ENCODE peak calls at places on chromosomes 4 and X, in ten cellular contexts. H is upper lobe of right lung, T is HCT116, I is A549, N is upper lobe of left lung, S is HepG2, J is GM12864, X is NB4, R is kidney epithelial cell, O is fibroblast of lung. Q is an unnamed sample.

GRCh38 chrX:27731962-27732361 is 75.8 kb upstream of the MAGEB10 start:
- DNase-seq in H (no peak), T (no peak), I (no peak), N (no peak), S (no peak), J (no peak), X (no peak), R (no peak), O (no peak), Q (no peak)

GRCh38 chr4:40990202-40990898 is 224.0 kb downstream of the APBB2 start:
- DNase-seq in H (no peak), T (peak; percentile 73), I (peak; percentile 55), N (no peak), S (peak; percentile 25), J (peak; percentile 55), X (peak; percentile 50), R (peak; percentile 80), O (peak; percentile 97), Q (no peak)

GRCh38 chr4:22238742-22239141 is 277.1 kb downstream of the ADGRA3 start:
- DNase-seq in H (no peak), T (no peak), I (no peak), N (no peak), S (peak; percentile 2), J (no peak), X (no peak), R (no peak), O (no peak), Q (no peak)

GRCh38 chr4:188867796-188868195 is 728.6 kb downstream of the TRIML1 start:
- DNase-seq in H (no peak), T (no peak), I (no peak), N (no peak), S (no peak), J (no peak), X (no peak), R (no peak), O (no peak), Q (no peak)

GRCh38 chr4:107304699-107305286 is 268.7 kb upstream of the DKK2 start:
- DNase-seq in H (no peak), T (no peak), I (no peak), N (no peak), S (no peak), J (no peak), X (no peak), R (no peak), O (no peak), Q (no peak)

GRCh38 chr4:165953181-165953580 is 80.1 kb downstream of the TLL1 start:
- DNase-seq in H (no peak), T (no peak), I (no peak), N (no peak), S (no peak), J (no peak), X (no peak), R (no peak), O (no peak), Q (no peak)

GRCh38 chrX:155888139-155888538 is 7.0 kb downstream of the VAMP7 start:
- DNase-seq in H (no peak), T (peak; percentile 28), I (no peak), N (no peak), S (no peak), J (no peak), X (peak; percentile 65), R (peak; percentile 65), O (peak; percentile 65), Q (no peak)

GRCh38 chr4:40552536-40552935 is 77.1 kb downstream of the RBM47 start:
- DNase-seq in H (no peak), T (no peak), I (peak; percentile 23), N (no peak), S (no peak), J (no peak), X (no peak), R (no peak), O (no peak), Q (peak; percentile 56)

GRCh38 chr4:140049924-140050681 is 103.9 kb downstream of the MAML3 start:
- DNase-seq in H (no peak), T (no peak), I (peak; percentile 53), N (no peak), S (no peak), J (no peak), X (peak; percentile 50), R (no peak), O (peak; percentile 64), Q (no peak)

GRCh38 chr4:5893013-5893580 is at the start of gene CRMP1:
- DNase-seq in H (no peak), T (no peak), I (no peak), N (no peak), S (no peak), J (no peak), X (no peak), R (no peak), O (no peak), Q (no peak)

GRCh38 chr4:95377511-95377910 is 171.3 kb downstream of the UNC5C start:
- DNase-seq in H (no peak), T (no peak), I (no peak), N (no peak), S (no peak), J (no peak), X (no peak), R (no peak), O (no peak), Q (no peak)

DNA sequence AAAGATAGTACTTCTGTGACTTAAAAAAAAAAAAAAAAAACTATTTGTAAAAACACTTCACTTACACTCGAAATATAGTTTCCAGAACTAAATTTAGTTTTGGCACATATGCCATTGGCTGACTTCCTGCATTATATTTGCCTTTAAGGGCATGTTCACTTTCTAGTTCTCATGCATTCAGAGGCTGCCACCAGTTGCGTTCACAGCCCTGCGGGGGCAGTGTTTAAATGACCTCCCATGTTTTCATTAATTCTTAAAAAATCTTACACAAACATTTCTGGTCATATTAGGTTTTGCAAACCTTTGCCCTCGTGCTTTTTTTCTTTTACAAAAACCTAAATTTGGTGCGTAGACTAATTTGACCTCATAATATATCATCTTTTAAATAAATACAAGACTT is 12.5 kb upstream of the ARHGAP6 start:
- DNase-seq in H (no peak), T (no peak), I (no peak), N (no peak), S (no peak), J (no peak), X (peak; percentile 1), R (no peak), O (peak; percentile 39), Q (no peak)
- TF ChIP-seq CTCF in H (peak; percentile 19), T (peak; percentile 5), I (no peak), N (no peak), S (no peak), J (no peak), X (no peak), R (peak; percentile 44), O (peak; percentile 7), Q (peak; percentile 9)

DNA sequence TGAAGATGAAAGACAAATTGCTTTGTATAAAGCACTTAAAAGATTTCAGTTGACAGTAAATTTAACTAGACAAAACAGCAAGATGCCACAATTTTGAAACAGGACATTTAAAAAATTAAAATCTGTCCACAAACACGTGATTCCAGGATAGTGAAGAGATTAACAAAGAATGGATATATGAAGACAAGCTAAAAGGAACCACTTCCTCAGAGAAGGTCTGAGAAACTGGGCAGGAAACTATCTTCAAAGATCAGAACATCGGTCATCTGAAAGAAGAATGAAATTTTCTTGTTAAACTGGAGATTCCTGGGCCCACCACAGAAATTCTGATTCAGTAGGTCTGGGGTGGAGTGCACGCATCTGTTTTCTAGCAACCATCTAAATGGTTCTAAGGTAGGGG is 1.4 kb downstream of the RWDD4 start:
- DNase-seq in H (no peak), T (no peak), I (no peak), N (no peak), S (no peak), J (no peak), X (peak; percentile 7), R (no peak), O (no peak), Q (no peak)
- H3K4me3 ChIP-seq in H (no peak overlapping the region), T (peak overlapping the region; percentile 63), I (peak overlapping the region; percentile 77), N (no peak overlapping the region), S (no peak overlapping the region), J (peak overlapping the region; percentile 97), X (peak overlapping the region; percentile 96), R (no peak overlapping the region), O (peak overlapping the region; percentile 74), Q (peak overlapping the region; percentile 70)

DNA sequence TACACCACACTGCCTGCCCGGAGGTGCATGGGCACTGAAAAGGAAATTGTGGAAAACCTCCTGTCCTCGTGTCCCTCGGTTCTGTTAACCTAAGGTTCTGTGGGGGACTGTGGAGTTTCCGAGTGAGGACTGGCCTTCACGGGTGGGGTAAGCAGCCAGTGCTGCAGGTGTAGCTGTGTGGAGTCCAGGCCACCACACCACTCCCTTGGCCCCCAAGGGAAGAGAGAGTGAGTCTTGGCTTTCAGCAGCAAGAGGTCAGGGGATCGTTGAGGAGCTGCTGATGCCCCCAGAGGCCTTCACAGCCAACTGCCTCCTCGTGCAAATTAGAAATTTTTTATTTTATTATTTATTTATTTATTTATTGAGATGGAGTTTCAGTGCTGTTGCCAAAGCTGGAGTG is 20.4 kb downstream of the BEND4 start:
- DNase-seq in H (no peak), T (no peak), I (no peak), N (no peak), S (no peak), J (no peak), X (no peak), R (no peak), O (no peak), Q (no peak)
- TF ChIP-seq CTCF in H (no peak), T (no peak), I (no peak), N (no peak), S (no peak), J (no peak), X (no peak), R (no peak), O (no peak), Q (no peak)

DNA sequence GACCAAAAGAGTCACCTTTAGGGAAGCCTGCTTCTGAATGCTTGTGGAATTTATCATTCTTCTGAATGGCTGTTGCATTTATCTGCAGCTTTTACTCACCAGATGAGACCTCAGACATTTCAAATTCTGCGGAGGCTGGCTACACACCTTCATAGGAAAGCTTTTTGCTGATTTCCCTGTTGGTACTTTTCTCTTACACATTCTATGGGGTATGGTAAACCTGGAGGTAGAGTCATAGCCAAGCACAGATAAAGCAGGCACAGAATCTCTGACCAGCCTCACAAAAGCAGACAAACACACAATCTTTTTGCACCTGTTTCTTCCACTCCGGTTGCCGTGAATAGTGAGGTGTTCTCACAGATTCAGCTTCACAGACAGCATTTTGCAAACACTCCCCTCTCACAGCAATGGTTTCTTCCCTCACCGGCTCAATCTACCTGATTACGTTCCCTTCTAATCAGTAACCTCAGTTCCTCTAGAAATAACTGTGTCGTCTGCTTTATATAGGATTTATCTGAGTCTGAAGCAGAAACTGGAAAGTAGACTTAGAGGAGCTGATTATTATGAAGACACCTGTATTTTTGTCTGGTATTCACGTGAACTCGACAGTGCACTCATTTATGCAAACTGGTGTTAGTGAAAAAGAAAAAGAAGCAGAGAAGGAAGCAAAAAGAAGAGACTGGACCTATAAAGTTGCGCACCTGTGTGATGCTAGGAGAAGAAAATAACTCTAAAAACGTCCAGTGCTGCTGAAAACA is 83.1 kb downstream of the DMD start:
- DNase-seq in H (no peak), T (no peak), I (no peak), N (no peak), S (no peak), J (no peak), X (no peak), R (no peak), O (no peak), Q (no peak)
- H3K4me3 ChIP-seq in H (no peak overlapping the region), T (no peak overlapping the region), I (no peak overlapping the region), N (no peak overlapping the region), S (no peak overlapping the region), J (no peak overlapping the region), X (no peak overlapping the region), R (no peak overlapping the region), O (no peak overlapping the region), Q (no peak overlapping the region)